ENCODE peak calls at places on chromosomes 12 and 14, in six cellular contexts. I, L, N, W, U and S are unnamed samples.
A peak's percentile ranks its signal among the peaks of the same experiment; 100 is the strongest.

GRCh38 chr12:60666895-60667294 is 1071.1 kb downstream of the SLC16A7 start:
- DNase-seq in I (no peak), W (no peak), L (no peak), U (no peak), N (no peak), S (no peak)

GRCh38 chr12:109461846-109462766 is 15.0 kb downstream of the KCTD10 start:
- DNase-seq in W (no peak), U (peak; percentile 91), N (peak; percentile 27), L (no peak), I (no peak), S (no peak)

GRCh38 chr12:524167-524951 is 64.6 kb downstream of the B4GALNT3 start:
- DNase-seq in N (no peak), U (no peak), I (no peak), W (no peak), L (no peak), S (no peak)

GRCh38 chr12:130675121-130675520 is 41.0 kb downstream of the RIMBP2 start:
- DNase-seq in W (no peak), I (no peak), L (no peak), N (no peak), U (no peak), S (no peak)

GRCh38 chr14:34172477-34173368 is 221.8 kb upstream of the EGLN3 start:
- DNase-seq in I (no peak), L (no peak), N (no peak), U (no peak), W (no peak), S (no peak)

GRCh38 chr12:24943947-24944597 is 4.8 kb downstream of the BCAT1 start:
- DNase-seq in L (no peak), W (no peak), I (no peak), N (no peak), U (no peak), S (no peak)

GRCh38 chr12:75900781-75901254 is 130.8 kb downstream of the PHLDA1 start:
- DNase-seq in L (no peak), I (no peak), W (no peak), U (no peak), N (no peak), S (no peak)

GRCh38 chr12:131085816-131086591 is 132.3 kb downstream of the ADGRD1 start:
- DNase-seq in W (no peak), U (peak; percentile 20), N (no peak), L (no peak), I (no peak), S (no peak)

GRCh38 chr14:104827173-104828055 is 26.5 kb downstream of the ZBTB42 start:
- DNase-seq in N (peak; percentile 93), L (peak; percentile 60), I (no peak), U (peak; percentile 54), W (peak; percentile 65), S (no peak)

GRCh38 chr12:123364532-123365140 is at the start of gene SBNO1:
- DNase-seq in N (peak; percentile 83), W (peak; percentile 95), U (peak; percentile 92), L (peak; percentile 93), I (peak; percentile 71), S (peak; percentile 99)

GRCh38 chr14:36767603-36768281 is 106.1 kb downstream of the PAX9 start:
- DNase-seq in W (no peak), U (no peak), N (no peak), I (peak; percentile 38), L (no peak), S (no peak)

GRCh38 chr14:78688503-78688902 is 518.3 kb downstream of the NRXN3 start:
- DNase-seq in U (no peak), I (no peak), W (no peak), L (no peak), N (no peak), S (no peak)

GRCh38 chr12:83954071-83954789 is 958.4 kb downstream of the SLC6A15 start:
- DNase-seq in I (no peak), N (no peak), W (no peak), L (no peak), U (no peak), S (no peak)

GRCh38 chr14:74583689-74584434 is 28.2 kb downstream of the LTBP2 start:
- DNase-seq in I (no peak), N (peak; percentile 84), U (no peak), L (no peak), W (no peak), S (no peak)

GRCh38 chr14:73394317-73394716 is 64.0 kb downstream of the NUMB start:
- DNase-seq in I (no peak), L (no peak), W (no peak), N (no peak), U (no peak), S (no peak)

GRCh38 chr12:104578453-104578852 is 121.7 kb downstream of the CHST11 start:
- DNase-seq in L (no peak), W (no peak), U (no peak), N (peak; percentile 55), I (no peak), S (no peak)

GRCh38 chr12:57614178-57614947 is 3.1 kb downstream of the ARHGEF25 start:
- DNase-seq in I (no peak), N (peak; percentile 51), L (no peak), U (no peak), W (peak; percentile 46), S (no peak)

GRCh38 chr12:48813464-48814312 is 4.6 kb upstream of the CACNB3 start:
- DNase-seq in I (no peak), W (no peak), N (no peak), L (no peak), U (no peak), S (no peak)

GRCh38 chr12:4506870-4507269 is 31.8 kb upstream of the RAD51AP1 start:
- DNase-seq in N (no peak), I (no peak), L (peak; percentile 94), W (no peak), U (no peak), S (no peak)

GRCh38 chr14:68261092-68261842 is 441.7 kb downstream of the RAD51B start:
- DNase-seq in N (no peak), U (no peak), L (no peak), W (no peak), I (no peak), S (no peak)